ENCODE peak calls at places on chromosomes 2 and 18, in eight cellular contexts. One of them, this sample, is unnamed. For H3K4me1, the result is how much of the 10 kb centered on the place peaks cover.

GRCh38 chr2:123513351-123513750 is 511.7 kb upstream of the CNTNAP5 start:
- DNase-seq in PC-3: peak
- DNase-seq in A549: no peak
- DNase-seq in lower lobe of right lung: no peak
- DNase-seq in tibial artery: no peak
- DNase-seq in fibroblast of lung: peak
- DNase-seq in cardiac muscle cell: peak
- DNase-seq in esophagus squamous epithelium: no peak
- DNase-seq in this sample: no peak

GRCh38 chr2:71782323-71782722 is 329.0 kb downstream of the DYSF start:
- DNase-seq in fibroblast of lung: no peak
- DNase-seq in tibial artery: peak
- DNase-seq in A549: no peak
- DNase-seq in lower lobe of right lung: no peak
- DNase-seq in PC-3: no peak
- DNase-seq in cardiac muscle cell: no peak
- DNase-seq in esophagus squamous epithelium: no peak
- DNase-seq in this sample: no peak

GRCh38 chr2:156319811-156320490 is 12.6 kb downstream of the NR4A2 start:
- DNase-seq in A549: no peak
- DNase-seq in fibroblast of lung: peak
- DNase-seq in esophagus squamous epithelium: no peak
- DNase-seq in cardiac muscle cell: peak
- DNase-seq in PC-3: no peak
- DNase-seq in tibial artery: peak
- DNase-seq in lower lobe of right lung: peak
- DNase-seq in this sample: no peak

GRCh38 chr2:42339191-42339912 is 21.7 kb downstream of the COX7A2L start:
- DNase-seq in A549: no peak
- DNase-seq in tibial artery: no peak
- DNase-seq in fibroblast of lung: no peak
- DNase-seq in esophagus squamous epithelium: no peak
- DNase-seq in cardiac muscle cell: no peak
- DNase-seq in lower lobe of right lung: no peak
- DNase-seq in PC-3: no peak
- DNase-seq in this sample: no peak

GRCh38 chr18:12391487-12392136 is 14.6 kb upstream of the AFG3L2 start:
- DNase-seq in fibroblast of lung: peak
- DNase-seq in lower lobe of right lung: no peak
- DNase-seq in cardiac muscle cell: peak
- DNase-seq in esophagus squamous epithelium: no peak
- DNase-seq in PC-3: peak
- DNase-seq in tibial artery: peak
- DNase-seq in A549: peak
- DNase-seq in this sample: no peak

GRCh38 chr18:8006979-8007378 is 439.9 kb downstream of the PTPRM start:
- DNase-seq in cardiac muscle cell: no peak
- DNase-seq in esophagus squamous epithelium: no peak
- DNase-seq in fibroblast of lung: no peak
- DNase-seq in lower lobe of right lung: no peak
- DNase-seq in A549: no peak
- DNase-seq in tibial artery: no peak
- DNase-seq in PC-3: no peak
- DNase-seq in this sample: no peak

GRCh38 chr18:79794851-79795250 is 2.9 kb upstream of the KCNG2 start:
- DNase-seq in fibroblast of lung: no peak
- DNase-seq in A549: no peak
- DNase-seq in cardiac muscle cell: no peak
- DNase-seq in tibial artery: no peak
- DNase-seq in esophagus squamous epithelium: no peak
- DNase-seq in lower lobe of right lung: no peak
- DNase-seq in PC-3: no peak
- DNase-seq in this sample: no peak

GRCh38 chr2:220811952-220812570 is 760.0 kb downstream of the EPHA4 start:
- DNase-seq in cardiac muscle cell: no peak
- DNase-seq in fibroblast of lung: peak
- DNase-seq in tibial artery: no peak
- DNase-seq in lower lobe of right lung: no peak
- DNase-seq in esophagus squamous epithelium: no peak
- DNase-seq in PC-3: peak
- DNase-seq in A549: no peak
- DNase-seq in this sample: no peak

GRCh38 chr2:222268311-222268980 is 30.4 kb downstream of the PAX3 start:
- DNase-seq in cardiac muscle cell: no peak
- DNase-seq in fibroblast of lung: peak
- DNase-seq in PC-3: no peak
- DNase-seq in esophagus squamous epithelium: no peak
- DNase-seq in lower lobe of right lung: no peak
- DNase-seq in A549: no peak
- DNase-seq in tibial artery: no peak
- DNase-seq in this sample: no peak

GRCh38 chr18:73244411-73244810 is 376.6 kb upstream of the NETO1 start:
- DNase-seq in A549: no peak
- DNase-seq in esophagus squamous epithelium: no peak
- DNase-seq in lower lobe of right lung: no peak
- DNase-seq in cardiac muscle cell: no peak
- DNase-seq in tibial artery: no peak
- DNase-seq in PC-3: no peak
- DNase-seq in fibroblast of lung: peak
- DNase-seq in this sample: no peak

GRCh38 chr2:9286553-9287399 is 80.2 kb downstream of the ASAP2 start:
- DNase-seq in cardiac muscle cell: no peak
- DNase-seq in fibroblast of lung: no peak
- DNase-seq in tibial artery: no peak
- DNase-seq in lower lobe of right lung: no peak
- DNase-seq in PC-3: peak
- DNase-seq in A549: no peak
- DNase-seq in esophagus squamous epithelium: no peak
- DNase-seq in this sample: no peak

GRCh38 chr2:82968381-82968780 is 1490.7 kb downstream of the SUCLG1 start:
- DNase-seq in cardiac muscle cell: peak
- DNase-seq in A549: no peak
- DNase-seq in lower lobe of right lung: no peak
- DNase-seq in tibial artery: no peak
- DNase-seq in PC-3: no peak
- DNase-seq in esophagus squamous epithelium: no peak
- DNase-seq in fibroblast of lung: no peak
- DNase-seq in this sample: no peak

GRCh38 chr2:75241696-75242095 is 42.4 kb upstream of the TACR1 start:
- DNase-seq in PC-3: peak
- DNase-seq in lower lobe of right lung: no peak
- DNase-seq in A549: no peak
- DNase-seq in cardiac muscle cell: peak
- DNase-seq in fibroblast of lung: peak
- DNase-seq in esophagus squamous epithelium: no peak
- DNase-seq in tibial artery: no peak
- DNase-seq in this sample: no peak

GRCh38 chr2:63432373-63432772 is 155.9 kb downstream of the WDPCP start:
- DNase-seq in PC-3: peak
- DNase-seq in lower lobe of right lung: no peak
- DNase-seq in fibroblast of lung: peak
- DNase-seq in cardiac muscle cell: peak
- DNase-seq in esophagus squamous epithelium: no peak
- DNase-seq in A549: no peak
- DNase-seq in tibial artery: no peak
- DNase-seq in this sample: no peak

GRCh38 chr18:8842506-8842905 is 137.2 kb downstream of the MTCL1 start:
- DNase-seq in PC-3: no peak
- DNase-seq in A549: no peak
- DNase-seq in cardiac muscle cell: no peak
- DNase-seq in tibial artery: no peak
- DNase-seq in lower lobe of right lung: no peak
- DNase-seq in esophagus squamous epithelium: no peak
- DNase-seq in fibroblast of lung: no peak
- DNase-seq in this sample: no peak

GRCh38 chr2:27379840-27380625 is 501 bp downstream of the ZNF513 start:
- DNase-seq in lower lobe of right lung: peak
- DNase-seq in PC-3: peak
- DNase-seq in fibroblast of lung: peak
- DNase-seq in tibial artery: peak
- DNase-seq in cardiac muscle cell: peak
- DNase-seq in esophagus squamous epithelium: peak
- DNase-seq in A549: no peak
- DNase-seq in this sample: peak

GRCh38 chr18:68121826-68122225 is 593.1 kb downstream of the TMX3 start:
- DNase-seq in PC-3: peak
- DNase-seq in cardiac muscle cell: peak
- DNase-seq in A549: no peak
- DNase-seq in fibroblast of lung: peak
- DNase-seq in lower lobe of right lung: no peak
- DNase-seq in tibial artery: no peak
- DNase-seq in esophagus squamous epithelium: no peak
- DNase-seq in this sample: no peak

GRCh38 chr18:10927290-10927979 is 221.9 kb downstream of the PIEZO2 start:
- DNase-seq in cardiac muscle cell: peak
- DNase-seq in fibroblast of lung: peak
- DNase-seq in tibial artery: no peak
- DNase-seq in esophagus squamous epithelium: no peak
- DNase-seq in PC-3: no peak
- DNase-seq in lower lobe of right lung: no peak
- DNase-seq in A549: no peak
- DNase-seq in this sample: no peak

GRCh38 chr2:195304310-195304709 is 352.7 kb upstream of the SLC39A10 start:
- DNase-seq in PC-3: peak
- DNase-seq in fibroblast of lung: peak
- DNase-seq in A549: no peak
- DNase-seq in esophagus squamous epithelium: no peak
- DNase-seq in lower lobe of right lung: no peak
- DNase-seq in cardiac muscle cell: peak
- DNase-seq in tibial artery: no peak
- DNase-seq in this sample: no peak

GRCh38 chr18:40570615-40571014 is 1384.4 kb upstream of the PIK3C3 start:
- DNase-seq in tibial artery: no peak
- DNase-seq in lower lobe of right lung: no peak
- DNase-seq in fibroblast of lung: no peak
- DNase-seq in PC-3: no peak
- DNase-seq in A549: no peak
- DNase-seq in cardiac muscle cell: no peak
- DNase-seq in esophagus squamous epithelium: no peak
- DNase-seq in this sample: no peak

GRCh38 chr18:46372670-46373069 is 268.5 kb downstream of the HAUS1 start:
- DNase-seq in tibial artery: no peak
- DNase-seq in esophagus squamous epithelium: no peak
- DNase-seq in PC-3: no peak
- DNase-seq in fibroblast of lung: no peak
- DNase-seq in cardiac muscle cell: no peak
- DNase-seq in lower lobe of right lung: no peak
- DNase-seq in A549: no peak
- DNase-seq in this sample: no peak

GRCh38 chr18:21830533-21830932 is 89.9 kb downstream of the MIB1 start:
- DNase-seq in tibial artery: no peak
- DNase-seq in lower lobe of right lung: no peak
- DNase-seq in PC-3: no peak
- DNase-seq in cardiac muscle cell: no peak
- DNase-seq in A549: no peak
- DNase-seq in esophagus squamous epithelium: no peak
- DNase-seq in fibroblast of lung: no peak
- DNase-seq in this sample: no peak
- H3K4me1 ChIP-seq in tibial artery: under half
- H3K4me1 ChIP-seq in lower lobe of right lung: under half
- H3K4me1 ChIP-seq in PC-3: under half
- H3K4me1 ChIP-seq in cardiac muscle cell: half or more
- H3K4me1 ChIP-seq in A549: under half
- H3K4me1 ChIP-seq in esophagus squamous epithelium: under half
- H3K4me1 ChIP-seq in fibroblast of lung: under half
- H3K4me1 ChIP-seq in this sample: under half

GRCh38 chr2:24917731-24918325 is 2.2 kb downstream of the ADCY3 start:
- DNase-seq in tibial artery: peak
- DNase-seq in PC-3: no peak
- DNase-seq in lower lobe of right lung: no peak
- DNase-seq in cardiac muscle cell: no peak
- DNase-seq in A549: no peak
- DNase-seq in fibroblast of lung: no peak
- DNase-seq in esophagus squamous epithelium: no peak
- DNase-seq in this sample: no peak
- TF ChIP-seq CTCF in tibial artery: no peak
- TF ChIP-seq CTCF in PC-3: no peak
- TF ChIP-seq CTCF in lower lobe of right lung: no peak
- TF ChIP-seq CTCF in cardiac muscle cell: no peak
- TF ChIP-seq CTCF in A549: no peak
- TF ChIP-seq CTCF in fibroblast of lung: no peak
- TF ChIP-seq CTCF in esophagus squamous epithelium: no peak
- TF ChIP-seq CTCF in this sample: no peak

DNA sequence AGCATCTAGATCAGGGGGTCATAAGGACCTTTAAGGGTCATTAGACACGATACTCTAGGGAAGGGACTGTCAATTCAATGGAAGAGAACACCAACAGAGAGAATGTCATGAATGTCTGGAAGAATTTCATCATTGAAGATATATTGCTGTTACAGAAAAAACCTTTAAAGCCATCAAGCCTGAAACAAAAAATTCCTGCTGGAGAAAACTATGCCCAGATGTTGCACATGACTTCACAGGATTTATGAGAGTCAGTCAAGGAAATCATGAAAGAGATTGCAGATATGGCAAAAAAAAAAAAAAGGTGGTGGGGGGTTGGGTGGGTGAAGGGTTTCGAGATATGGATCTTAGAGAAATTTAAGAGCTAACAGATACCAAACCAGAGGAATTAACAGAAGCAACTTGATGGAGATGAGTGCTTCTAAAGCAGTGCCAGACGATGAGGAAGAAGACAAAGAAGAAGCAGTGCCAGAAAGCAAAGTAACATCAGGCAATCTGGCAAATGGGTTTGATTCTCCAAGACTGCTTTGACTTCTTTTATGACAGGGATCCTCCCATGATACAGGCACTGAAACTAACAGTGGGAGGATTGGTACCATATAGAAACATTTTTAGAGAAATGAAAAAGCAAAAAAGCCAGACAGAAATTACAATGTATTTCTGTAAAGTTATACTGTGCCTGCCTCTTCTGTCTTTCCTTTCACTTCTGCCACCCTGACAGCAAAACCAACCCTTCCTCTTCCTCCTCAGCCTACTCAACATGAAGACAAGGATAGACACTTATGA is 28.5 kb downstream of the MAP4K3 start:
- DNase-seq in tibial artery: no peak
- DNase-seq in PC-3: no peak
- DNase-seq in fibroblast of lung: no peak
- DNase-seq in lower lobe of right lung: no peak
- DNase-seq in esophagus squamous epithelium: no peak
- DNase-seq in cardiac muscle cell: no peak
- DNase-seq in A549: no peak
- DNase-seq in this sample: no peak
- H3K27ac ChIP-seq in tibial artery: no peak
- H3K27ac ChIP-seq in PC-3: no peak
- H3K27ac ChIP-seq in fibroblast of lung: no peak
- H3K27ac ChIP-seq in lower lobe of right lung: no peak
- H3K27ac ChIP-seq in esophagus squamous epithelium: no peak
- H3K27ac ChIP-seq in cardiac muscle cell: no peak
- H3K27ac ChIP-seq in A549: no peak
- H3K27ac ChIP-seq in this sample: no peak

DNA sequence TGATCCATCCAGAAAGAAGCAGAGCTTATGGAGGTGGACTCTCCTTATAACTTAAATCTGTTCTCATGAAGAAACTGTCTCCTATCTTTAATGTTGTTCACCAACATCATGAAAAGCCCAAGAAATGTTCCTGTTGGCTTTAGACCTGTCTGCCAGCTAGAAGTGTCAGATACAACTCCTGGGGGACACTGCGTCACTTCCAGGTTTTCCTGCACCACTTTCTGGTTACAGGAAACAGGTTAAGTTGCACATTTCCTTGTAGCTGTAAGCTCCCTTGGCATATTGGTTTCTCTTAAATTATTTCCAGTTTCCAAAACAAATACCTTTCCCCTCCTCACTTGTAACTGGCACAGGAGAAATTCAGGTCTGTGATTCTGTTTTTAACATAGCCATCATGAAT is 2.9 kb downstream of the CEP68 start:
- DNase-seq in cardiac muscle cell: no peak
- DNase-seq in tibial artery: no peak
- DNase-seq in esophagus squamous epithelium: no peak
- DNase-seq in PC-3: no peak
- DNase-seq in fibroblast of lung: no peak
- DNase-seq in lower lobe of right lung: no peak
- DNase-seq in A549: no peak
- DNase-seq in this sample: no peak
- H3K4me1 ChIP-seq in cardiac muscle cell: under half
- H3K4me1 ChIP-seq in tibial artery: under half
- H3K4me1 ChIP-seq in esophagus squamous epithelium: under half
- H3K4me1 ChIP-seq in PC-3: under half
- H3K4me1 ChIP-seq in fibroblast of lung: under half
- H3K4me1 ChIP-seq in lower lobe of right lung: half or more
- H3K4me1 ChIP-seq in A549: under half
- H3K4me1 ChIP-seq in this sample: half or more

This sample was measured in thoracic aorta.